ENCODE peak calls at places on chromosomes 6 and 20, in seven cellular contexts. T is fibroblast of lung, U is hepatocyte, S is PC-3, D is H9, H is neural progenitor cell, E is endothelial cell of umbilical vein. K is an unnamed sample. For H4K20me1 and H3K4me1, the result is how much of the 10 kb centered on the place peaks cover.

GRCh38 chr20:63766695-63767426 is 27.3 kb downstream of the SLC2A4RG start:
- DNase-seq in T (no peak), U (no peak), S (no peak), D (peak), H (no peak), E (no peak), K (no peak)

GRCh38 chr6:11194399-11195274 is 37.8 kb downstream of the NEDD9 start:
- DNase-seq in T (peak), U (peak), S (no peak), D (no peak), H (peak), E (peak), K (no peak)

GRCh38 chr6:4994741-4995140 is 9.1 kb downstream of the RPP40 start:
- DNase-seq in T (no peak), U (no peak), S (no peak), D (no peak), H (no peak), E (no peak), K (no peak)

GRCh38 chr6:33761922-33762629 is 15.4 kb upstream of the IP6K3 start:
- DNase-seq in T (no peak), U (peak), S (peak), D (peak), H (peak), E (peak), K (peak)

GRCh38 chr6:14857501-14857900 is 388.4 kb upstream of the JARID2 start:
- DNase-seq in T (no peak), U (no peak), S (no peak), D (no peak), H (no peak), E (no peak), K (no peak)

GRCh38 chr6:71338540-71339316 is 50.1 kb downstream of the OGFRL1 start:
- DNase-seq in T (no peak), U (no peak), S (no peak), D (no peak), H (no peak), E (no peak), K (no peak)

GRCh38 chr20:41174782-41175181 is 37.4 kb downstream of the PLCG1 start:
- DNase-seq in T (peak), U (no peak), S (no peak), D (peak), H (peak), E (no peak), K (no peak)

GRCh38 chr20:50015993-50016770 is 33.4 kb downstream of the SNAI1 start:
- DNase-seq in T (no peak), U (peak), S (no peak), D (no peak), H (no peak), E (no peak), K (no peak)

GRCh38 chr20:34791289-34792020 is 34.0 kb downstream of the NCOA6 start:
- DNase-seq in T (peak), U (peak), S (peak), D (no peak), H (peak), E (peak), K (no peak)

GRCh38 chr6:107079429-107079828 is 35.9 kb downstream of the BEND3 start:
- DNase-seq in T (no peak), U (no peak), S (no peak), D (peak), H (no peak), E (no peak), K (no peak)

DNA sequence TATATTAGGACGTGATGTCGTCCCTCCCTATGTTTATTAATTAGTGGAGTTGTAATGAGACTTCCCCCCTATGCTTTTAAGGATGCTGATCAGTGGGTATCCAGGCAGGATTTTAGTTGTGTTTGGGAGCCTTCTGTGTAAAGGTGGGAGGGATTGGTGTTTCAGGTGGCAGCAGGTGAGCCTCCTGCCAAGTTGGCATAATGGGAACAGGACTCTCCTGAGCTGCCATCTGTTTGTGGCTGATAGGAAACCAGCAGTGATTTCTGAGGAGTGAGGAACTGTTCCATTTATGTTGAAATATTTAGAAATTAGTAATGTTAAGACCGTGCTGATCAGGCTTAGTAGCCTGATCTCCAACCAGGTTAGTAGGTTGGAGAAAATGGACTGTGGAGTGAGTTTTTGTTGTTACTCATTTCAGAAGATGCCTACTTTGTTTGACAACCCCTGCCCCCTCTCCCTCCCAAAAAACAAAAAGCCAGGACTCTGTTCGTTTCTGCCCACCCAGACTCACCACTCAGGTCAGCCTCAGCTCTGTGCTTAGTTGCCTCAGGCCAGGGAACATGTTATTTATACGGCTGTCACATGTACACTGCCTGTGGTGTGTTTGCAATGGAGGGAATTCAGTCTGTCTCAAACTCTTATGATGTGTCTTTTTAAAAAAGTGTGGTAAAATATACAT is 55.4 kb upstream of the TULP4 start:
- DNase-seq in T (no peak), U (no peak), S (no peak), D (no peak), H (no peak), E (no peak), K (no peak)
- H4K20me1 ChIP-seq in T (under half), U (under half), S (under half), D (under half), H (under half), E (under half), K (under half)

GRCh38 chr6:12587096-12587495 is 129.5 kb upstream of the PHACTR1 start:
- DNase-seq in T (no peak), U (no peak), S (no peak), D (no peak), H (no peak), E (no peak), K (no peak)
- H2AFZ ChIP-seq in T (no peak), U (no peak), S (no peak), D (no peak), H (no peak), E (no peak), K (no peak)

GRCh38 chr6:163723759-163724158 is 309.2 kb downstream of the QKI start:
- DNase-seq in T (no peak), U (no peak), S (no peak), D (no peak), H (no peak), E (no peak), K (no peak)
- H3K4me1 ChIP-seq in T (under half), U (under half), S (under half), D (under half), H (under half), E (under half), K (under half)

GRCh38 chr20:37737806-37738442 is 44.1 kb downstream of the CTNNBL1 start:
- DNase-seq in T (no peak), U (no peak), S (no peak), D (no peak), H (no peak), E (no peak), K (peak)

GRCh38 chr20:37742121-37742520 is 48.3 kb downstream of the CTNNBL1 start:
- DNase-seq in T (no peak), U (no peak), S (no peak), D (no peak), H (no peak), E (no peak), K (no peak)

GRCh38 chr20:37741055-37741454 is 47.2 kb downstream of the CTNNBL1 start:
- DNase-seq in T (peak), U (no peak), S (peak), D (no peak), H (no peak), E (no peak), K (no peak)

GRCh38 chr20:37744347-37744746 is 50.5 kb downstream of the CTNNBL1 start:
- DNase-seq in T (no peak), U (no peak), S (no peak), D (no peak), H (no peak), E (no peak), K (no peak)

GRCh38 chr20:37741560-37741959 is 47.7 kb downstream of the CTNNBL1 start:
- DNase-seq in T (no peak), U (no peak), S (peak), D (no peak), H (no peak), E (no peak), K (no peak)
- H4K20me1 ChIP-seq in T (under half), U (under half), S (under half), D (under half), H (under half), E (under half), K (under half)

GRCh38 chr6:46653439-46653942 is 716 bp downstream of the SLC25A27 start:
- DNase-seq in T (no peak), U (no peak), S (no peak), D (no peak), H (no peak), E (no peak), K (peak)

GRCh38 chr6:46652232-46652602 is 401 bp downstream of the CYP39A1 start:
- DNase-seq in T (no peak), U (peak), S (peak), D (no peak), H (no peak), E (peak), K (peak)

GRCh38 chr6:46652603-46653438 is at the start of the genes CYP39A1 and SLC25A27:
- DNase-seq in T (peak), U (peak), S (peak), D (peak), H (peak), E (peak), K (peak)

GRCh38 chr6:46657642-46658041 is 4.9 kb downstream of the SLC25A27 start:
- DNase-seq in T (no peak), U (no peak), S (no peak), D (no peak), H (no peak), E (no peak), K (no peak)

DNA sequence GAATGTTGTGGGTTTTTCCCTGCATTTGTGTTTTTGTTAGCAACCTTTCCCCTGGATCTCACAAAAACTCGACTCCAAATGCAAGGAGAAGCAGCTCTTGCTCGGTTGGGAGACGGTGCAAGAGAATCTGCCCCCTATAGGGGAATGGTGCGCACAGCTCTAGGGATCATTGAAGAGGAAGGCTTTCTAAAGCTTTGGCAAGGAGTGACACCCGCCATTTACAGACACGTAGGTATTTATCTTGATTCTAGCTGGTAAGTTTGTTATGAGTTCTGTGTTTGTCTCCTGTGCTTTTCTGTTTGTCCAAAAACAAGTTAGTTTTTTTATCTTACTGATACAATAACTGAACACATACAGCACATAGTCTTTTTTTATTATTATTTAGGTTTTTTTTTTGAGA is 3.0 kb downstream of the SLC25A27 start:
- DNase-seq in T (no peak), U (peak), S (peak), D (peak), H (peak), E (no peak), K (peak)
- H2AFZ ChIP-seq in T (no peak), U (no peak), S (no peak), D (no peak), H (no peak), E (no peak), K (no peak)

DNA sequence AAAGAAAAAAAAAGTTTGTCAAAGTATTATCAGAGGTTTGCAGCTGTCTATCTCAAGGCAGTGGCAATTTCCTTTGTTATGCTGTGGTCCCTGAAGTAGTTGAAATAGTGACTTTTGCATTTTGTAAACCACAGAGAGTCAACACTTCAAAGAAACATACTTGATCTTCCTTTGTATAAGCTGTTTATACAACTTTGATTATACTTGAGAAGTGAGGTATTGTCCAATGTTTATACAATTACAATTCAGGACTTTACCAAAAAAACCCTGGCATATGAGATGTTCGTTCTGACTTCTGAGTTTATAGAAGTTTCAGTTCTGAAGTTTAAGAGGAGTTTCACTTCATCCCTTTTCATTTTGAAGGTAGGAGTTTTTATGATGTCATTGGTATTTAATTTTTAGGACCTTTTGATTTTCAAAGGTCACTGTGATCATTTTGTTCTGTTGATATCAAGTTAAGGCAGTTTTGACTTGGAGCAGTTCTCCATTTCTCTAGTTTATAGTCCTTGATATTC is 4.0 kb downstream of the STK4 start:
- DNase-seq in T (peak), U (no peak), S (no peak), D (no peak), H (no peak), E (peak), K (peak)
- H3K4me1 ChIP-seq in T (under half), U (under half), S (under half), D (under half), H (under half), E (half or more), K (under half)

K was measured in Karpas-422.